ENCODE peak calls at places on chromosomes 16 and 17, in four cellular contexts. T, Q, Z and O are unnamed samples.

GRCh38 chr16:89345663-89346150 is 128.2 kb downstream of the ZNF778 start:
- DNase-seq in T (no peak), Q (no peak), Z (no peak), O (no peak)

GRCh38 chr17:76383645-76384221 is 676 bp upstream of the SPHK1 start:
- DNase-seq in T (no peak), Q (peak; percentile 64), Z (no peak), O (peak; percentile 48)

GRCh38 chr17:46894024-46894423 is 28.9 kb upstream of the GOSR2 start:
- DNase-seq in T (no peak), Q (no peak), Z (no peak), O (no peak)

GRCh38 chr16:5852151-5852550 is 754.6 kb upstream of the EEF2KMT start:
- DNase-seq in T (no peak), Q (no peak), Z (no peak), O (no peak)

GRCh38 chr17:61475726-61476125 is 23.5 kb downstream of the TBX4 start:
- DNase-seq in T (no peak), Q (no peak), Z (no peak), O (no peak)

GRCh38 chr16:75238132-75238852 is 13.1 kb downstream of the BCAR1 start:
- DNase-seq in T (no peak), Q (no peak), Z (no peak), O (no peak)

GRCh38 chr17:74391771-74392170 is 24.5 kb downstream of the GPR142 start:
- DNase-seq in T (no peak), Q (no peak), Z (no peak), O (no peak)

GRCh38 chr16:26772503-26772902 is 294.2 kb upstream of the C16orf82 start:
- DNase-seq in T (no peak), Q (no peak), Z (no peak), O (no peak)

GRCh38 chr17:56715613-56716357 is 117.9 kb downstream of the C17orf67 start:
- DNase-seq in T (peak; percentile 62), Q (peak; percentile 81), Z (peak; percentile 47), O (peak; percentile 63)

GRCh38 chr16:2205967-2206313 is 686 bp downstream of the MLST8 start:
- DNase-seq in T (no peak), Q (no peak), Z (no peak), O (no peak)

GRCh38 chr17:48996696-48997102 is 486 bp upstream of the IGF2BP1 start:
- DNase-seq in T (no peak), Q (no peak), Z (no peak), O (no peak)

GRCh38 chr17:7477392-7478275 is 1.8 kb downstream of the ZBTB4 start:
- DNase-seq in T (no peak), Q (no peak), Z (no peak), O (no peak)

GRCh38 chr17:61470530-61471136 is 18.4 kb downstream of the TBX4 start:
- DNase-seq in T (no peak), Q (no peak), Z (no peak), O (no peak)

GRCh38 chr16:57890752-57891111 is 80.2 kb downstream of the CNGB1 start:
- DNase-seq in T (no peak), Q (no peak), Z (no peak), O (no peak)

GRCh38 chr16:85781685-85782370 is 17.5 kb downstream of the EMC8 start:
- DNase-seq in T (no peak), Q (no peak), Z (peak; percentile 8), O (no peak)